ENCODE peak calls at places on chromosomes 12 and 14, in five cellular contexts. Q is putamen, K is SIG-M5, J is MG63, L is pancreas. V is an unnamed sample.

GRCh38 chr14:88079624-88080023 is 74.7 kb downstream of the GPR65 start:
- DNase-seq in Q (no peak), K (no peak), J (no peak), L (no peak), V (no peak)

GRCh38 chr12:124261885-124262284 is 33.0 kb upstream of the RFLNA start:
- DNase-seq in J (no peak), Q (no peak), L (no peak), K (no peak), V (no peak)

GRCh38 chr12:46351861-46352595 is 20.5 kb downstream of the SLC38A2 start:
- DNase-seq in Q (no peak), J (no peak), K (no peak), L (no peak), V (no peak)

GRCh38 chr14:96418075-96418474 is 26.1 kb downstream of the AK7 start:
- DNase-seq in K (no peak), L (no peak), J (no peak), Q (no peak), V (no peak)

GRCh38 chr14:101508948-101509729 is 52.2 kb upstream of the DIO3 start:
- DNase-seq in K (no peak), Q (no peak), L (no peak), J (no peak), V (no peak)

GRCh38 chr14:104561661-104562495 is 17.7 kb upstream of the C14orf180 start:
- DNase-seq in K (no peak), Q (no peak), L (no peak), J (no peak), V (no peak)

GRCh38 chr12:115473257-115473956 is 789.4 kb upstream of the TBX3 start:
- DNase-seq in Q (no peak), J (peak; percentile 25), K (no peak), L (no peak), V (no peak)

GRCh38 chr12:70637686-70638085 is 457 bp upstream of the PTPRB start:
- DNase-seq in Q (no peak), K (no peak), L (no peak), J (no peak), V (no peak)

GRCh38 chr12:68838046-68838886 is 30.3 kb downstream of the MDM2 start:
- DNase-seq in Q (no peak), J (no peak), K (no peak), L (no peak), V (no peak)

GRCh38 chr14:69356903-69357543 is 41.1 kb downstream of the ERH start:
- DNase-seq in L (no peak), K (no peak), J (no peak), Q (no peak), V (no peak)

GRCh38 chr12:76246611-76247010 is 101.6 kb downstream of the BBS10 start:
- DNase-seq in L (no peak), Q (no peak), J (no peak), K (no peak), V (no peak)

GRCh38 chr12:130761537-130762318 is 45.6 kb upstream of the RIMBP2 start:
- DNase-seq in Q (peak; percentile 12), K (no peak), L (peak; percentile 16), J (peak; percentile 54), V (no peak)

GRCh38 chr12:15001733-15002471 is 29.1 kb downstream of the PDE6H start:
- DNase-seq in J (peak; percentile 72), K (no peak), L (no peak), Q (peak; percentile 14), V (no peak)

GRCh38 chr14:97270308-97270707 is 473.1 kb downstream of the VRK1 start:
- DNase-seq in L (no peak), K (no peak), Q (no peak), J (no peak), V (no peak)

GRCh38 chr12:14443531-14443930 is 78.0 kb downstream of the ATF7IP start:
- DNase-seq in K (no peak), J (no peak), Q (no peak), L (no peak), V (no peak)

GRCh38 chr12:90905691-90906370 is 49.1 kb downstream of the CCER1 start:
- DNase-seq in J (no peak), Q (no peak), L (no peak), K (no peak), V (no peak)

GRCh38 chr14:75793806-75794205 is 132.8 kb downstream of the TTLL5 start:
- DNase-seq in Q (no peak), L (no peak), K (no peak), J (no peak), V (no peak)

GRCh38 chr12:113689047-113689610 is 217.5 kb upstream of the LHX5 start:
- DNase-seq in Q (peak; percentile 12), K (no peak), J (no peak), L (no peak), V (no peak)

GRCh38 chr14:65238456-65238855 is 136.1 kb upstream of the MAX start:
- DNase-seq in K (no peak), L (no peak), J (peak; percentile 55), Q (no peak), V (no peak)

GRCh38 chr12:109734219-109735000 is 20.8 kb downstream of the FAM222A start:
- DNase-seq in L (peak; percentile 8), K (no peak), J (no peak), Q (no peak), V (no peak)

GRCh38 chr14:52703225-52703624 is 3.8 kb upstream of the PSMC6 start:
- DNase-seq in K (peak; percentile 7), J (peak; percentile 89), L (peak; percentile 52), Q (no peak), V (peak; percentile 69)

V was measured in lung.